ENCODE peak calls at places on chromosome 14, in five cellular contexts. P is RWPE1, R is AG09309, U is foreskin fibroblast, A is mesothelial cell of epicardium. C is an unnamed sample.

GRCh38 chr14:55877942-55878341 is 240.3 kb upstream of the PELI2 start:
- DNase-seq in P (no peak), R (no peak), U (peak), A (no peak), C (no peak)

GRCh38 chr14:57293851-57294837 is 25.4 kb downstream of the AP5M1 start:
- DNase-seq in P (no peak), R (no peak), U (no peak), A (no peak), C (no peak)

GRCh38 chr14:54329082-54329695 is 67.6 kb upstream of the CDKN3 start:
- DNase-seq in P (peak), R (peak), U (peak), A (no peak), C (peak)

GRCh38 chr14:52852810-52853521 is 61.6 kb upstream of the GNPNAT1 start:
- DNase-seq in P (no peak), R (no peak), U (no peak), A (no peak), C (no peak)

GRCh38 chr14:104882325-104882973 is 17.4 kb downstream of the CEP170B start:
- DNase-seq in P (peak), R (no peak), U (no peak), A (peak), C (no peak)

GRCh38 chr14:103273145-103273846 is 60.7 kb upstream of the EIF5 start:
- DNase-seq in P (no peak), R (no peak), U (no peak), A (no peak), C (no peak)

GRCh38 chr14:21066882-21067502 is 3.1 kb upstream of the ARHGEF40 start:
- DNase-seq in P (peak), R (no peak), U (no peak), A (no peak), C (no peak)

GRCh38 chr14:66330916-66331315 is 155.3 kb upstream of the CCDC196 start:
- DNase-seq in P (no peak), R (no peak), U (no peak), A (no peak), C (no peak)

GRCh38 chr14:105458010-105458409 is 16.6 kb upstream of the CRIP2 start:
- DNase-seq in P (no peak), R (no peak), U (no peak), A (no peak), C (no peak)

GRCh38 chr14:58899317-58899713 is 261.6 kb downstream of the DACT1 start:
- DNase-seq in P (no peak), R (peak), U (peak), A (no peak), C (peak)

GRCh38 chr14:34750670-34751069 is 36.3 kb upstream of the CFL2 start:
- DNase-seq in P (peak), R (peak), U (peak), A (no peak), C (peak)

GRCh38 chr14:23160924-23161522 is 22.4 kb downstream of the SLC7A8 start:
- DNase-seq in P (peak), R (peak), U (peak), A (no peak), C (peak)

GRCh38 chr14:46580941-46581671 is 70.5 kb downstream of the RPL10L start:
- DNase-seq in P (no peak), R (no peak), U (no peak), A (no peak), C (peak)

GRCh38 chr14:89027097-89027740 is 202.8 kb downstream of the TTC8 start:
- DNase-seq in P (peak), R (no peak), U (peak), A (peak), C (no peak)

GRCh38 chr14:91112172-91112571 is 1.7 kb upstream of the DGLUCY start:
- DNase-seq in P (no peak), R (no peak), U (no peak), A (no peak), C (no peak)

GRCh38 chr14:105857816-105858675 is 331.7 kb downstream of the TMEM121 start:
- DNase-seq in P (no peak), R (no peak), U (no peak), A (peak), C (no peak)

GRCh38 chr14:104639889-104640548 is 35.4 kb upstream of the TMEM179 start:
- DNase-seq in P (peak), R (no peak), U (peak), A (peak), C (peak)

GRCh38 chr14:66085224-66085623 is 400.9 kb upstream of the CCDC196 start:
- DNase-seq in P (no peak), R (no peak), U (no peak), A (no peak), C (no peak)

GRCh38 chr14:92998957-92999356 is 76.0 kb downstream of the CHGA start:
- DNase-seq in P (no peak), R (no peak), U (no peak), A (no peak), C (no peak)

GRCh38 chr14:39069923-39070322 is 33.1 kb downstream of the SEC23A start:
- DNase-seq in P (no peak), R (no peak), U (no peak), A (no peak), C (no peak)

GRCh38 chr14:32087173-32087861 is 10.2 kb downstream of the ARHGAP5 start:
- DNase-seq in P (peak), R (no peak), U (no peak), A (no peak), C (no peak)

GRCh38 chr14:54667026-54667744 is 100.3 kb downstream of the SAMD4A start:
- DNase-seq in P (no peak), R (no peak), U (no peak), A (no peak), C (no peak)

GRCh38 chr14:32336702-32337101 is 7.6 kb downstream of the AKAP6 start:
- DNase-seq in P (no peak), R (no peak), U (no peak), A (no peak), C (no peak)

GRCh38 chr14:20501346-20501745 is 4.0 kb upstream of the RNASE10 start:
- DNase-seq in P (peak), R (no peak), U (peak), A (no peak), C (no peak)

GRCh38 chr14:32004300-32004699 is 72.8 kb upstream of the ARHGAP5 start:
- DNase-seq in P (no peak), R (peak), U (no peak), A (no peak), C (peak)

GRCh38 chr14:83556065-83556464 is 1973.9 kb upstream of the FLRT2 start:
- DNase-seq in P (no peak), R (no peak), U (no peak), A (no peak), C (peak)

GRCh38 chr14:105376521-105377440 is 21.6 kb upstream of the TEX22 start:
- DNase-seq in P (no peak), R (no peak), U (no peak), A (no peak), C (no peak)

GRCh38 chr14:103880334-103880985 is 33.1 kb upstream of the PPP1R13B start:
- DNase-seq in P (peak), R (peak), U (peak), A (no peak), C (peak)

GRCh38 chr14:44369401-44370123 is 137.5 kb downstream of the FSCB start:
- DNase-seq in P (no peak), R (no peak), U (no peak), A (no peak), C (no peak)

GRCh38 chr14:78486081-78486480 is 315.9 kb downstream of the NRXN3 start:
- DNase-seq in P (no peak), R (no peak), U (no peak), A (no peak), C (no peak)

GRCh38 chr14:59199614-59200013 is 11.1 kb downstream of the DAAM1 start:
- DNase-seq in P (no peak), R (no peak), U (no peak), A (no peak), C (no peak)

GRCh38 chr14:71230897-71231296 is 323.6 kb downstream of the PCNX1 start:
- DNase-seq in P (no peak), R (no peak), U (no peak), A (no peak), C (no peak)
- TF ChIP-seq CTCF in P (no peak), R (no peak), U (no peak), A (no peak), C (no peak)

GRCh38 chr14:95436348-95436747 is 80.1 kb downstream of the SYNE3 start:
- DNase-seq in P (no peak), R (no peak), U (no peak), A (no peak), C (no peak)
- TF ChIP-seq CTCF in P (no peak), R (no peak), U (no peak), A (no peak), C (no peak)

GRCh38 chr14:70898346-70898745 is 8.9 kb upstream of the PCNX1 start:
- DNase-seq in P (no peak), R (no peak), U (no peak), A (no peak), C (no peak)

GRCh38 chr14:70896317-70896716 is 10.9 kb upstream of the PCNX1 start:
- DNase-seq in P (no peak), R (no peak), U (no peak), A (no peak), C (no peak)

GRCh38 chr14:70897475-70897874 is 9.8 kb upstream of the PCNX1 start:
- DNase-seq in P (no peak), R (no peak), U (no peak), A (no peak), C (peak)

GRCh38 chr14:70894868-70895267 is 12.4 kb upstream of the PCNX1 start:
- DNase-seq in P (no peak), R (no peak), U (no peak), A (no peak), C (no peak)

GRCh38 chr14:70896981-70897380 is 10.3 kb upstream of the PCNX1 start:
- DNase-seq in P (no peak), R (no peak), U (no peak), A (no peak), C (no peak)
- TF ChIP-seq CTCF in P (no peak), R (no peak), U (no peak), A (no peak), C (no peak)

GRCh38 chr14:61761959-61762786 is at the start of gene SNAPC1:
- DNase-seq in P (peak), R (peak), U (peak), A (peak), C (peak)

GRCh38 chr14:61764342-61765122 is 2.3 kb downstream of the SNAPC1 start:
- DNase-seq in P (no peak), R (no peak), U (no peak), A (no peak), C (no peak)

GRCh38 chr14:61765225-61765943 is 3.2 kb downstream of the SNAPC1 start:
- DNase-seq in P (no peak), R (no peak), U (no peak), A (no peak), C (no peak)

GRCh38 chr14:61759878-61760277 is 2.3 kb upstream of the SNAPC1 start:
- DNase-seq in P (no peak), R (no peak), U (no peak), A (no peak), C (no peak)

DNA sequence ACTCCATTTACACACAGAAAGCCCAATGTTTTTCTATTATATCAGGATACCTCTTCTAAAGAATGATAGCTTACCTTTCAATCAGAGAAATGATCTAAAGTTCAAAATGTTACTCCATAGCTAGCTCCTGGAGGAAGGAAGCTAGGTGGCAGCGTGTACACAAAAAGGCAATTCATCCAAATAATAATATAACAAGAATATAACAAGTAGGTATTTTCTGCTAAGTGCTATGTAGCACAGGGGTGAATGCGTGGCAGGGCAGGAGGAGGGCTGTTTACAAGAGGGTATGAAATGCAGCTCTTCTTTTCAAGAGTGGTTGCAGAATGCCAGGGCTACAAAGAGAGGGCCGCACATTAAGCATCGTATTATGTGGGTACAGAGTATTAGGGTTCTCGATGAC is 663 bp upstream of the SNAPC1 start:
- DNase-seq in P (no peak), R (no peak), U (no peak), A (no peak), C (no peak)
- TF ChIP-seq CTCF in P (no peak), R (no peak), U (no peak), A (no peak), C (peak)

C was measured in HFFc6.